ENCODE peak calls at places on chromosomes 16 and 17, in nine cellular contexts. One of them, this sample, is unnamed.

GRCh38 chr17:68351395-68351794 is 60.1 kb downstream of the ARSG start:
- DNase-seq in prostate gland: no peak
- DNase-seq in suprapubic skin: no peak
- DNase-seq in breast epithelium: no peak
- DNase-seq in GM23338: no peak
- DNase-seq in stomach: no peak
- DNase-seq in HL-60: no peak
- DNase-seq in sigmoid colon: no peak
- DNase-seq in K562: peak
- DNase-seq in this sample: no peak

GRCh38 chr17:56653877-56654276 is 60.4 kb downstream of the NOG start:
- DNase-seq in prostate gland: no peak
- DNase-seq in suprapubic skin: no peak
- DNase-seq in sigmoid colon: no peak
- DNase-seq in breast epithelium: no peak
- DNase-seq in stomach: no peak
- DNase-seq in GM23338: peak
- DNase-seq in HL-60: peak
- DNase-seq in K562: peak
- DNase-seq in this sample: no peak

GRCh38 chr16:54028013-54028412 is 258.6 kb downstream of the IRX3 start:
- DNase-seq in breast epithelium: no peak
- DNase-seq in GM23338: no peak
- DNase-seq in K562: no peak
- DNase-seq in HL-60: no peak
- DNase-seq in stomach: no peak
- DNase-seq in prostate gland: no peak
- DNase-seq in sigmoid colon: no peak
- DNase-seq in suprapubic skin: no peak
- DNase-seq in this sample: no peak

GRCh38 chr16:56824335-56824734 is 40.7 kb upstream of the SLC12A3 start:
- DNase-seq in prostate gland: no peak
- DNase-seq in sigmoid colon: no peak
- DNase-seq in breast epithelium: no peak
- DNase-seq in stomach: peak
- DNase-seq in suprapubic skin: no peak
- DNase-seq in GM23338: peak
- DNase-seq in K562: no peak
- DNase-seq in HL-60: no peak
- DNase-seq in this sample: peak

GRCh38 chr17:11097121-11097520 is 143.9 kb upstream of the SHISA6 start:
- DNase-seq in stomach: no peak
- DNase-seq in prostate gland: no peak
- DNase-seq in sigmoid colon: no peak
- DNase-seq in suprapubic skin: no peak
- DNase-seq in GM23338: peak
- DNase-seq in HL-60: no peak
- DNase-seq in K562: no peak
- DNase-seq in breast epithelium: no peak
- DNase-seq in this sample: no peak

GRCh38 chr16:68646948-68647659 is 2.0 kb downstream of the CDH3 start:
- DNase-seq in HL-60: no peak
- DNase-seq in suprapubic skin: no peak
- DNase-seq in prostate gland: peak
- DNase-seq in breast epithelium: no peak
- DNase-seq in stomach: no peak
- DNase-seq in K562: no peak
- DNase-seq in sigmoid colon: no peak
- DNase-seq in GM23338: no peak
- DNase-seq in this sample: no peak

GRCh38 chr16:51440096-51440495 is 289.0 kb upstream of the SALL1 start:
- DNase-seq in K562: no peak
- DNase-seq in HL-60: no peak
- DNase-seq in prostate gland: no peak
- DNase-seq in breast epithelium: no peak
- DNase-seq in sigmoid colon: no peak
- DNase-seq in stomach: no peak
- DNase-seq in GM23338: no peak
- DNase-seq in suprapubic skin: no peak
- DNase-seq in this sample: no peak

GRCh38 chr17:73795730-73796129 is 151.5 kb upstream of the SDK2 start:
- DNase-seq in stomach: no peak
- DNase-seq in suprapubic skin: no peak
- DNase-seq in GM23338: no peak
- DNase-seq in HL-60: no peak
- DNase-seq in sigmoid colon: no peak
- DNase-seq in breast epithelium: peak
- DNase-seq in K562: no peak
- DNase-seq in prostate gland: no peak
- DNase-seq in this sample: no peak

GRCh38 chr17:49456172-49456965 is 38.7 kb upstream of the NGFR start:
- DNase-seq in breast epithelium: no peak
- DNase-seq in GM23338: no peak
- DNase-seq in suprapubic skin: no peak
- DNase-seq in stomach: no peak
- DNase-seq in prostate gland: no peak
- DNase-seq in HL-60: no peak
- DNase-seq in sigmoid colon: no peak
- DNase-seq in K562: no peak
- DNase-seq in this sample: no peak

GRCh38 chr17:32590974-32591373 is 104.2 kb downstream of the CDK5R1 start:
- DNase-seq in K562: no peak
- DNase-seq in stomach: no peak
- DNase-seq in HL-60: no peak
- DNase-seq in sigmoid colon: no peak
- DNase-seq in breast epithelium: no peak
- DNase-seq in prostate gland: no peak
- DNase-seq in suprapubic skin: no peak
- DNase-seq in GM23338: no peak
- DNase-seq in this sample: no peak

GRCh38 chr16:31265329-31266245 is 5.8 kb downstream of the ITGAM start:
- DNase-seq in sigmoid colon: peak
- DNase-seq in breast epithelium: no peak
- DNase-seq in prostate gland: no peak
- DNase-seq in K562: no peak
- DNase-seq in GM23338: peak
- DNase-seq in stomach: peak
- DNase-seq in suprapubic skin: no peak
- DNase-seq in HL-60: no peak
- DNase-seq in this sample: no peak

GRCh38 chr16:49700928-49701685 is 154.8 kb downstream of the ZNF423 start:
- DNase-seq in suprapubic skin: no peak
- DNase-seq in prostate gland: no peak
- DNase-seq in stomach: no peak
- DNase-seq in K562: no peak
- DNase-seq in breast epithelium: no peak
- DNase-seq in sigmoid colon: no peak
- DNase-seq in HL-60: no peak
- DNase-seq in GM23338: peak
- DNase-seq in this sample: no peak

GRCh38 chr16:28155293-28155692 is 56.5 kb downstream of the XPO6 start:
- DNase-seq in breast epithelium: no peak
- DNase-seq in GM23338: no peak
- DNase-seq in sigmoid colon: no peak
- DNase-seq in K562: no peak
- DNase-seq in stomach: no peak
- DNase-seq in prostate gland: no peak
- DNase-seq in suprapubic skin: no peak
- DNase-seq in HL-60: no peak
- DNase-seq in this sample: no peak

GRCh38 chr16:11687606-11688519 is 19.6 kb downstream of the SNN start:
- DNase-seq in prostate gland: no peak
- DNase-seq in sigmoid colon: peak
- DNase-seq in K562: no peak
- DNase-seq in stomach: peak
- DNase-seq in HL-60: no peak
- DNase-seq in suprapubic skin: no peak
- DNase-seq in GM23338: no peak
- DNase-seq in breast epithelium: no peak
- DNase-seq in this sample: no peak

GRCh38 chr17:6191405-6192095 is 121.4 kb downstream of the WSCD1 start:
- DNase-seq in breast epithelium: no peak
- DNase-seq in prostate gland: no peak
- DNase-seq in K562: peak
- DNase-seq in sigmoid colon: no peak
- DNase-seq in HL-60: no peak
- DNase-seq in suprapubic skin: peak
- DNase-seq in stomach: no peak
- DNase-seq in GM23338: no peak
- DNase-seq in this sample: no peak
- TF ChIP-seq POLR2AphosphoS5 in breast epithelium: no peak
- TF ChIP-seq POLR2AphosphoS5 in prostate gland: no peak
- TF ChIP-seq POLR2AphosphoS5 in K562: no peak
- TF ChIP-seq POLR2AphosphoS5 in sigmoid colon: no peak
- TF ChIP-seq POLR2AphosphoS5 in HL-60: no peak
- TF ChIP-seq POLR2AphosphoS5 in suprapubic skin: no peak
- TF ChIP-seq POLR2AphosphoS5 in stomach: no peak
- TF ChIP-seq POLR2AphosphoS5 in GM23338: no peak
- TF ChIP-seq POLR2AphosphoS5 in this sample: no peak

GRCh38 chr17:51588063-51588462 is 327.7 kb downstream of the UTP18 start:
- DNase-seq in stomach: no peak
- DNase-seq in K562: no peak
- DNase-seq in sigmoid colon: no peak
- DNase-seq in breast epithelium: no peak
- DNase-seq in suprapubic skin: no peak
- DNase-seq in HL-60: no peak
- DNase-seq in GM23338: no peak
- DNase-seq in prostate gland: no peak
- DNase-seq in this sample: no peak

GRCh38 chr17:51590071-51590470 is 329.7 kb downstream of the UTP18 start:
- DNase-seq in breast epithelium: no peak
- DNase-seq in suprapubic skin: no peak
- DNase-seq in sigmoid colon: no peak
- DNase-seq in HL-60: no peak
- DNase-seq in stomach: no peak
- DNase-seq in prostate gland: no peak
- DNase-seq in K562: no peak
- DNase-seq in GM23338: no peak
- DNase-seq in this sample: no peak

GRCh38 chr17:51580869-51581268 is 320.5 kb downstream of the UTP18 start:
- DNase-seq in K562: no peak
- DNase-seq in HL-60: peak
- DNase-seq in prostate gland: no peak
- DNase-seq in suprapubic skin: no peak
- DNase-seq in stomach: no peak
- DNase-seq in sigmoid colon: no peak
- DNase-seq in breast epithelium: no peak
- DNase-seq in GM23338: no peak
- DNase-seq in this sample: no peak

DNA sequence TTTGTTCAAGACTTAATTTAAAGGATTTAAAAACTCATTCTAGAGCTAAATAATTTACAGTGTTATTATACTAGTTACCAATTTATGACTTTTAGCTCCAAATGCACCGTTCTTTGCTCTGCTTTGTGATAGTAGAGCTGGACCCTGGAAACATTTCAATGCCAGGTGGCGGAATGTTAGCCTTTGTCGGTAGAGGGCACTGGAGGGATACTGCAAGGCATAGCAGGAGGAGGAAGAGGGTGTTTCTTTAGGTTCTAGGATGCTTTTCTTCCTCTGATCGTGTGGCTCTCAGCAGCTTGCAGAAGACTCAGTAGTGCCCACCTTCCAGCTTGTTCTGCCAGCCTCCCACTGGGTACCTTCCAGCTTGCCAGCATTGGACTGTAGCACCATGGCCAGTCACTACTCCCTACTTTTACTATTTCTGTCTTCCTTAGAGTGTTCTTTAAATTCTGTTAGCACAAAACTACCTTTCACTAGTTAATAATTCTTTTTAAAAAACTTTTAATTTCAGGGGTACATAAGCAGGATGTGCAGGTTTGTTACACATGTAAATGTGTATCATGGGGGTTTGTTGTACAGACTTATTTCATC is 325.3 kb downstream of the UTP18 start:
- DNase-seq in HL-60: no peak
- DNase-seq in K562: peak
- DNase-seq in prostate gland: peak
- DNase-seq in breast epithelium: no peak
- DNase-seq in sigmoid colon: no peak
- DNase-seq in stomach: peak
- DNase-seq in GM23338: peak
- DNase-seq in suprapubic skin: no peak
- DNase-seq in this sample: peak
- TF ChIP-seq CTCF in HL-60: no peak
- TF ChIP-seq CTCF in K562: peak
- TF ChIP-seq CTCF in prostate gland: peak
- TF ChIP-seq CTCF in breast epithelium: no peak
- TF ChIP-seq CTCF in sigmoid colon: no peak
- TF ChIP-seq CTCF in stomach: no peak
- TF ChIP-seq CTCF in GM23338: peak
- TF ChIP-seq CTCF in suprapubic skin: no peak
- TF ChIP-seq CTCF in this sample: no peak

GRCh38 chr17:50535407-50535806 is 2.9 kb downstream of the EPN3 start:
- DNase-seq in GM23338: no peak
- DNase-seq in stomach: no peak
- DNase-seq in HL-60: no peak
- DNase-seq in breast epithelium: no peak
- DNase-seq in K562: no peak
- DNase-seq in sigmoid colon: no peak
- DNase-seq in suprapubic skin: no peak
- DNase-seq in prostate gland: no peak
- DNase-seq in this sample: no peak

GRCh38 chr17:50533720-50534148 is 1.2 kb downstream of the EPN3 start:
- DNase-seq in K562: no peak
- DNase-seq in sigmoid colon: no peak
- DNase-seq in stomach: peak
- DNase-seq in suprapubic skin: no peak
- DNase-seq in prostate gland: peak
- DNase-seq in breast epithelium: no peak
- DNase-seq in HL-60: no peak
- DNase-seq in GM23338: peak
- DNase-seq in this sample: peak

GRCh38 chr17:50534222-50534978 is 1.9 kb downstream of the EPN3 start:
- DNase-seq in prostate gland: peak
- DNase-seq in breast epithelium: no peak
- DNase-seq in stomach: peak
- DNase-seq in sigmoid colon: no peak
- DNase-seq in HL-60: no peak
- DNase-seq in suprapubic skin: no peak
- DNase-seq in GM23338: peak
- DNase-seq in K562: peak
- DNase-seq in this sample: peak

GRCh38 chr17:50533185-50533584 is 650 bp downstream of the EPN3 start:
- DNase-seq in GM23338: peak
- DNase-seq in sigmoid colon: no peak
- DNase-seq in stomach: no peak
- DNase-seq in K562: no peak
- DNase-seq in breast epithelium: no peak
- DNase-seq in prostate gland: no peak
- DNase-seq in HL-60: no peak
- DNase-seq in suprapubic skin: no peak
- DNase-seq in this sample: no peak

GRCh38 chr17:50534979-50535326 is 2.4 kb downstream of the EPN3 start:
- DNase-seq in K562: no peak
- DNase-seq in sigmoid colon: no peak
- DNase-seq in GM23338: no peak
- DNase-seq in prostate gland: no peak
- DNase-seq in suprapubic skin: no peak
- DNase-seq in breast epithelium: no peak
- DNase-seq in stomach: no peak
- DNase-seq in HL-60: no peak
- DNase-seq in this sample: no peak
- H3K4me3 ChIP-seq in K562: no peak
- H3K4me3 ChIP-seq in sigmoid colon: no peak
- H3K4me3 ChIP-seq in GM23338: no peak
- H3K4me3 ChIP-seq in prostate gland: peak
- H3K4me3 ChIP-seq in suprapubic skin: peak
- H3K4me3 ChIP-seq in breast epithelium: peak
- H3K4me3 ChIP-seq in stomach: peak
- H3K4me3 ChIP-seq in HL-60: no peak
- H3K4me3 ChIP-seq in this sample: no peak

GRCh38 chr17:77148109-77148958 is 7.6 kb downstream of the SEC14L1 start:
- DNase-seq in K562: no peak
- DNase-seq in prostate gland: no peak
- DNase-seq in sigmoid colon: no peak
- DNase-seq in suprapubic skin: no peak
- DNase-seq in stomach: no peak
- DNase-seq in GM23338: no peak
- DNase-seq in HL-60: no peak
- DNase-seq in breast epithelium: no peak
- DNase-seq in this sample: no peak
- TF ChIP-seq POLR2AphosphoS5 in K562: no peak
- TF ChIP-seq POLR2AphosphoS5 in prostate gland: no peak
- TF ChIP-seq POLR2AphosphoS5 in sigmoid colon: no peak
- TF ChIP-seq POLR2AphosphoS5 in suprapubic skin: no peak
- TF ChIP-seq POLR2AphosphoS5 in stomach: no peak
- TF ChIP-seq POLR2AphosphoS5 in GM23338: no peak
- TF ChIP-seq POLR2AphosphoS5 in HL-60: no peak
- TF ChIP-seq POLR2AphosphoS5 in breast epithelium: no peak
- TF ChIP-seq POLR2AphosphoS5 in this sample: no peak

This sample was measured in transverse colon.